ENCODE peak calls at places on chromosomes 7 and 10, in four cellular contexts. I, F, N and B are unnamed samples.

GRCh38 chr10:119539359-119539651 is 3.2 kb downstream of the RGS10 start:
- DNase-seq in I (no peak), F (no peak), N (peak; percentile 62), B (no peak)

GRCh38 chr7:42181566-42181965 is 55.4 kb downstream of the GLI3 start:
- DNase-seq in I (peak; percentile 2), F (no peak), N (no peak), B (no peak)

GRCh38 chr7:38186593-38187314 is 8.7 kb downstream of the STARD3NL start:
- DNase-seq in I (peak; percentile 80), F (no peak), N (no peak), B (no peak)

GRCh38 chr10:131790021-131790420 is 110.8 kb upstream of the PPP2R2D start:
- DNase-seq in I (no peak), F (peak; percentile 21), N (no peak), B (peak; percentile 42)

GRCh38 chr7:137757146-137757925 is 89.4 kb downstream of the DGKI start:
- DNase-seq in I (peak; percentile 33), F (no peak), N (no peak), B (no peak)

GRCh38 chr7:55019691-55020480 is 1.1 kb downstream of the EGFR start:
- DNase-seq in I (no peak), F (no peak), N (no peak), B (peak; percentile 55)

GRCh38 chr7:114765331-114766125 is 156.4 kb upstream of the MDFIC start:
- DNase-seq in I (no peak), F (no peak), N (no peak), B (no peak)

GRCh38 chr7:149692557-149692982 is 80.8 kb downstream of the ZNF467 start:
- DNase-seq in I (no peak), F (no peak), N (no peak), B (no peak)

GRCh38 chr7:100503350-100503735 is 19.6 kb downstream of the NYAP1 start:
- DNase-seq in I (no peak), F (no peak), N (peak; percentile 91), B (no peak)

GRCh38 chr7:106238830-106239229 is 46.0 kb downstream of the NAMPT start:
- DNase-seq in I (no peak), F (no peak), N (no peak), B (no peak)

GRCh38 chr7:155161690-155162089 is 91.6 kb downstream of the HTR5A start:
- DNase-seq in I (no peak), F (no peak), N (no peak), B (no peak)

GRCh38 chr7:50351267-50351666 is 46.8 kb downstream of the IKZF1 start:
- DNase-seq in I (no peak), F (no peak), N (no peak), B (no peak)

GRCh38 chr10:1657500-1657899 is 79.8 kb downstream of the ADARB2 start:
- DNase-seq in I (no peak), F (no peak), N (no peak), B (no peak)

GRCh38 chr10:102394079-102394800 is 1.3 kb upstream of the NFKB2 start:
- DNase-seq in I (peak; percentile 93), F (peak; percentile 98), N (peak; percentile 75), B (peak; percentile 95)

GRCh38 chr10:21084700-21085099 is 187.6 kb upstream of the NEBL start:
- DNase-seq in I (no peak), F (no peak), N (no peak), B (no peak)

GRCh38 chr7:103106336-103107070 is 31.6 kb downstream of the ARMC10 start:
- DNase-seq in I (no peak), F (no peak), N (no peak), B (no peak)

GRCh38 chr7:117809958-117810357 is 63.3 kb downstream of the CTTNBP2 start:
- DNase-seq in I (no peak), F (no peak), N (no peak), B (no peak)

GRCh38 chr10:1762066-1762465 is 24.7 kb upstream of the ADARB2 start:
- DNase-seq in I (no peak), F (no peak), N (no peak), B (no peak)

GRCh38 chr7:94301024-94301588 is 93.6 kb upstream of the COL1A2 start:
- DNase-seq in I (peak; percentile 99), F (peak; percentile 83), N (peak; percentile 88), B (peak; percentile 79)

GRCh38 chr10:31186225-31187010 is 132.6 kb upstream of the ZEB1 start:
- DNase-seq in I (peak; percentile 40), F (no peak), N (peak; percentile 42), B (no peak)

GRCh38 chr10:124717911-124718734 is 26.1 kb downstream of the FAM53B start:
- DNase-seq in I (no peak), F (no peak), N (peak; percentile 39), B (no peak)

GRCh38 chr10:124719213-124719851 is 24.8 kb downstream of the FAM53B start:
- DNase-seq in I (peak; percentile 53), F (no peak), N (peak; percentile 77), B (no peak)

GRCh38 chr10:124713679-124714298 is 30.4 kb downstream of the FAM53B start:
- DNase-seq in I (no peak), F (no peak), N (no peak), B (no peak)

GRCh38 chr10:124715479-124715878 is 28.7 kb downstream of the FAM53B start:
- DNase-seq in I (no peak), F (no peak), N (no peak), B (no peak)

DNA sequence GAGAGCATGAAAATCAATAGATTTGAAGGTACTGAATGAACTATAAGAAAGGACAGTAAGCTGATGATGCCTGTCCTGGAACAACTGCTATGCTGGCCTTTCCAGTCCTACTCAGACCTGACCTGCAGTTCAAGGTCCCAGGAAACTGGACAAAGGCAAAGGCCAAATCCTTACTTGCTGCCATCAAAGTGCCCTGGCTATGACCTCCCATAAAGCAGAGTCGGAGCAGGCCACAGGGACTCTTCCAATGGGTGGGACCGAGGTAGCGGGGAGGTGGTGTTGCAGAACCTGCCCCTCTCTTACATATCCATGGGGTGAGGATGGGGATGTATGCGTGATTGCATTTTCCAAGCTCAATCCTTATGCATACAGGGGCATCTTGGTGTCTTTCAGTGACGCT is 26.8 kb downstream of the FAM53B start:
- DNase-seq in I (no peak), F (no peak), N (no peak), B (no peak)
- H3K4me3 ChIP-seq in I (no peak overlapping the region), F (no peak overlapping the region), N (no peak overlapping the region), B (no peak overlapping the region)

GRCh38 chr7:78924581-78924980 is 528.9 kb downstream of the MAGI2 start:
- DNase-seq in I (peak; percentile 27), F (no peak), N (no peak), B (peak; percentile 8)
- TF ChIP-seq CTCF in I (peak; percentile 11), F (no peak), N (no peak), B (peak; percentile 21)

GRCh38 chr7:17233643-17234397 is 64.6 kb upstream of the AHR start:
- DNase-seq in I (peak; percentile 44), F (no peak), N (no peak), B (no peak)
- H3K4me3 ChIP-seq in I (no peak overlapping the region), F (no peak overlapping the region), N (peak overlapping the region; percentile 21), B (no peak overlapping the region)

DNA sequence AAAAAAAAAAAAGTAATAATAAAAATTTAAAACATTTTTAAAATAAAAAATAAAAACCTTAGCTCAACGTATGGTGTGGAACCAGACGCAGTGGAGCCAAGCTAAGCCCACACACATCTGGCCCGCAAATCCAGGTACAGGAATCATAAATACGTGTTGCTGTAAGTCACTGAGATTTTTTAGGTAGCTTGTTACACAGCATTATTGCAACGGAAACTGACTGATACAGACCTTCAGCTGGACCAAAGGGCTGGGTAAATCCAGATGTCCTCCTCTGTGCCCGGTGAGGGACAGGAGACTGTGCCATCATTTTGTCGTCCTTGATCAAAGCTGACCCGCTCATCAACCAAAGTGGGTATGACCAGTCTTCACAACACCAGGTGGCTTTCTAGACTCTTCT is 104.9 kb downstream of the TMEM130 start:
- DNase-seq in I (no peak), F (no peak), N (no peak), B (no peak)
- TF ChIP-seq CTCF in I (no peak), F (no peak), N (no peak), B (no peak)

GRCh38 chr10:91756286-91756685 is 41.9 kb upstream of the TNKS2 start:
- DNase-seq in I (peak; percentile 85), F (no peak), N (no peak), B (no peak)
- H3K4me3 ChIP-seq in I (no peak overlapping the region), F (no peak overlapping the region), N (no peak overlapping the region), B (no peak overlapping the region)

GRCh38 chr7:28558236-28558635 is 145.9 kb downstream of the CREB5 start:
- DNase-seq in I (no peak), F (no peak), N (peak; percentile 71), B (no peak)
- TF ChIP-seq CTCF in I (no peak), F (no peak), N (no peak), B (no peak)

GRCh38 chr10:113665806-113666354 is 2.0 kb upstream of the NRAP start:
- DNase-seq in I (peak; percentile 78), F (no peak), N (peak; percentile 61), B (peak; percentile 41)
- H3K4me3 ChIP-seq in I (no peak overlapping the region), F (no peak overlapping the region), N (no peak overlapping the region), B (no peak overlapping the region)